ENCODE peak calls at places on chromosome 18, in four cellular contexts. One of them, this sample, is unnamed.
A peak's percentile ranks its signal among the peaks of the same experiment; 100 is the strongest.

GRCh38 chr18:59229191-59229590 is 9.2 kb downstream of the GRP start:
- DNase-seq in upper lobe of right lung: no peak
- DNase-seq in EH: peak; percentile 81
- DNase-seq in NAMALWA: no peak
- DNase-seq in this sample: no peak

GRCh38 chr18:79403723-79404566 is 8.2 kb downstream of the NFATC1 start:
- DNase-seq in upper lobe of right lung: peak; percentile 48
- DNase-seq in NAMALWA: no peak
- DNase-seq in EH: no peak
- DNase-seq in this sample: no peak

GRCh38 chr18:76984193-76985155 is 148.1 kb downstream of the MBP start:
- DNase-seq in upper lobe of right lung: peak; percentile 51
- DNase-seq in EH: no peak
- DNase-seq in NAMALWA: no peak
- DNase-seq in this sample: no peak

GRCh38 chr18:73691118-73691517 is 456.5 kb downstream of the FBXO15 start:
- DNase-seq in upper lobe of right lung: no peak
- DNase-seq in EH: peak; percentile 88
- DNase-seq in NAMALWA: no peak
- DNase-seq in this sample: no peak

GRCh38 chr18:61602836-61603235 is 269.6 kb downstream of the CDH20 start:
- DNase-seq in EH: peak; percentile 83
- DNase-seq in upper lobe of right lung: no peak
- DNase-seq in NAMALWA: no peak
- DNase-seq in this sample: no peak

GRCh38 chr18:22451796-22452195 is 34.1 kb upstream of the CTAGE1 start:
- DNase-seq in EH: no peak
- DNase-seq in upper lobe of right lung: no peak
- DNase-seq in NAMALWA: peak; percentile 19
- DNase-seq in this sample: no peak

GRCh38 chr18:3111523-3112240 is 98.7 kb upstream of the LPIN2 start:
- DNase-seq in NAMALWA: no peak
- DNase-seq in EH: peak; percentile 58
- DNase-seq in upper lobe of right lung: no peak
- DNase-seq in this sample: no peak

GRCh38 chr18:28041366-28041765 is 135.6 kb downstream of the CDH2 start:
- DNase-seq in NAMALWA: no peak
- DNase-seq in upper lobe of right lung: no peak
- DNase-seq in EH: peak; percentile 61
- DNase-seq in this sample: no peak

GRCh38 chr18:9914334-9914583 is 443 bp downstream of the VAPA start:
- DNase-seq in NAMALWA: no peak
- DNase-seq in EH: peak; percentile 54
- DNase-seq in upper lobe of right lung: no peak
- DNase-seq in this sample: no peak

GRCh38 chr18:903703-904102 is 968 bp upstream of the ADCYAP1 start:
- DNase-seq in NAMALWA: peak; percentile 18
- DNase-seq in EH: peak; percentile 51
- DNase-seq in upper lobe of right lung: peak; percentile 75
- DNase-seq in this sample: peak; percentile 87

GRCh38 chr18:57691363-57691762 is 69.7 kb upstream of the NARS1 start:
- DNase-seq in NAMALWA: no peak
- DNase-seq in upper lobe of right lung: no peak
- DNase-seq in EH: no peak
- DNase-seq in this sample: no peak

GRCh38 chr18:41073372-41073954 is 881.6 kb upstream of the PIK3C3 start:
- DNase-seq in NAMALWA: no peak
- DNase-seq in upper lobe of right lung: no peak
- DNase-seq in EH: peak; percentile 90
- DNase-seq in this sample: no peak

GRCh38 chr18:10571537-10571936 is 45.7 kb downstream of the NAPG start:
- DNase-seq in NAMALWA: no peak
- DNase-seq in EH: no peak
- DNase-seq in upper lobe of right lung: no peak
- DNase-seq in this sample: no peak

GRCh38 chr18:56799756-56800155 is 148.6 kb downstream of the WDR7 start:
- DNase-seq in NAMALWA: no peak
- DNase-seq in upper lobe of right lung: no peak
- DNase-seq in EH: peak; percentile 48
- DNase-seq in this sample: no peak

GRCh38 chr18:45962866-45963265 is 4.3 kb downstream of the EPG5 start:
- DNase-seq in EH: peak; percentile 93
- DNase-seq in NAMALWA: no peak
- DNase-seq in upper lobe of right lung: no peak
- DNase-seq in this sample: no peak

GRCh38 chr18:47215554-47216138 is 35.8 kb downstream of the SKOR2 start:
- DNase-seq in upper lobe of right lung: no peak
- DNase-seq in EH: peak; percentile 57
- DNase-seq in NAMALWA: peak; percentile 76
- DNase-seq in this sample: no peak

GRCh38 chr18:59220784-59221765 is 1.1 kb downstream of the GRP start:
- DNase-seq in upper lobe of right lung: no peak
- DNase-seq in EH: peak; percentile 25
- DNase-seq in NAMALWA: no peak
- DNase-seq in this sample: peak; percentile 57

GRCh38 chr18:75360206-75360605 is 67.3 kb downstream of the SMIM21 start:
- DNase-seq in NAMALWA: no peak
- DNase-seq in EH: peak; percentile 3
- DNase-seq in upper lobe of right lung: no peak
- DNase-seq in this sample: no peak

GRCh38 chr18:55246278-55246677 is 287.0 kb upstream of the CCDC68 start:
- DNase-seq in NAMALWA: no peak
- DNase-seq in EH: no peak
- DNase-seq in upper lobe of right lung: no peak
- DNase-seq in this sample: no peak

GRCh38 chr18:39624934-39625333 is 2059.3 kb upstream of the CELF4 start:
- DNase-seq in NAMALWA: no peak
- DNase-seq in upper lobe of right lung: no peak
- DNase-seq in EH: peak; percentile 69
- DNase-seq in this sample: no peak

GRCh38 chr18:35861367-35862114 is 110.9 kb upstream of the RMP24 start:
- DNase-seq in NAMALWA: no peak
- DNase-seq in upper lobe of right lung: no peak
- DNase-seq in EH: peak; percentile 7
- DNase-seq in this sample: no peak

This sample was measured in posterior vena cava.